ENCODE peak calls at places on chromosomes 3 and 15, in eight cellular contexts. X is activated CD4-positive, alpha-beta T cell treated with anti-CD3 and anti-CD28 coated beads for 36 hours; R is NCI-H774; U is stimulated activated CD4-positive, alpha-beta T cell treated with anti-CD3 and anti-CD28 coated beads, TNF-alpha, amount 100 ng/mL, for 1 hour; W is activated CD8-positive, alpha-beta memory T cell treated with anti-CD3 and anti-CD28 coated beads, Interleukin-2, amount 50 U/mL, for 48 hours; G is B cell; S is WTC11; Y is central memory CD4-positive, alpha-beta T cell. E is an unnamed sample.

GRCh38 chr3:4904801-4905695 is 74.2 kb upstream of the BHLHE40 start:
- DNase-seq in X (no peak), R (no peak), U (no peak), W (no peak), G (no peak), S (no peak), Y (peak; percentile 23), E (no peak)

GRCh38 chr3:162166543-162166942 is 669.9 kb downstream of the OTOL1 start:
- DNase-seq in X (no peak), R (no peak), U (no peak), W (no peak), G (no peak), S (no peak), Y (no peak), E (no peak)

GRCh38 chr3:193509103-193509965 is 45.4 kb downstream of the ATP13A4 start:
- DNase-seq in X (no peak), R (no peak), U (no peak), W (no peak), G (no peak), S (no peak), Y (no peak), E (peak; percentile 13)

GRCh38 chr15:76062282-76062681 is 2.5 kb downstream of the TMEM266 start:
- DNase-seq in X (no peak), R (no peak), U (no peak), W (no peak), G (no peak), S (no peak), Y (no peak), E (no peak)

GRCh38 chr15:35019401-35020327 is 31.6 kb upstream of the ZNF770 start:
- DNase-seq in X (no peak), R (no peak), U (no peak), W (no peak), G (no peak), S (no peak), Y (no peak), E (peak; percentile 44)

GRCh38 chr3:135056084-135056730 is 261.1 kb downstream of the EPHB1 start:
- DNase-seq in X (no peak), R (no peak), U (no peak), W (no peak), G (no peak), S (no peak), Y (no peak), E (peak; percentile 51)

GRCh38 chr15:96409231-96410138 is 79.0 kb downstream of the NR2F2 start:
- DNase-seq in X (peak; percentile 8), R (no peak), U (no peak), W (no peak), G (no peak), S (peak; percentile 37), Y (no peak), E (no peak)

GRCh38 chr3:120503727-120504616 is 53.2 kb upstream of the FSTL1 start:
- DNase-seq in X (no peak), R (no peak), U (no peak), W (no peak), G (no peak), S (peak; percentile 19), Y (no peak), E (no peak)

GRCh38 chr3:19106307-19106706 is 42.0 kb upstream of the KCNH8 start:
- DNase-seq in X (no peak), R (no peak), U (no peak), W (no peak), G (no peak), S (no peak), Y (no peak), E (no peak)

GRCh38 chr3:56878046-56878445 is 76.3 kb upstream of the ARHGEF3 start:
- DNase-seq in X (peak; percentile 79), R (no peak), U (no peak), W (no peak), G (no peak), S (no peak), Y (peak; percentile 37), E (no peak)

GRCh38 chr3:189355481-189356201 is 183.9 kb downstream of the TPRG1 start:
- DNase-seq in X (peak; percentile 56), R (no peak), U (peak; percentile 21), W (no peak), G (no peak), S (no peak), Y (peak; percentile 72), E (peak; percentile 83)